ENCODE peak calls at places on chromosomes 5 and 9, in ten cellular contexts. H is prostate gland, E is HepG2, A is GM12878, G is stomach, D is suprapubic skin, K is sigmoid colon, X is K562, C is HL-60, Z is GM23338. T is an unnamed sample.

GRCh38 chr9:138102246-138103051 is 224.9 kb downstream of the CACNA1B start:
- DNase-seq in H (peak), E (no peak), A (no peak), G (peak), D (no peak), K (peak), X (no peak), C (no peak), Z (no peak), T (no peak)

GRCh38 chr9:130714586-130715110 is 21.1 kb downstream of the EXOSC2 start:
- DNase-seq in H (no peak), E (no peak), A (no peak), G (no peak), D (no peak), K (no peak), X (no peak), C (no peak), Z (no peak), T (no peak)

GRCh38 chr5:157130933-157131332 is 11.7 kb downstream of the MED7 start:
- DNase-seq in H (no peak), E (no peak), A (no peak), G (no peak), D (no peak), K (peak), X (no peak), C (no peak), Z (peak), T (no peak)

GRCh38 chr9:26165426-26165825 is 487.2 kb upstream of the TUSC1 start:
- DNase-seq in H (no peak), E (no peak), A (no peak), G (no peak), D (no peak), K (no peak), X (no peak), C (no peak), Z (no peak), T (no peak)

GRCh38 chr9:35426627-35427026 is 63.3 kb upstream of the RUSC2 start:
- DNase-seq in H (no peak), E (no peak), A (no peak), G (no peak), D (no peak), K (no peak), X (no peak), C (no peak), Z (no peak), T (no peak)

GRCh38 chr5:1788828-1789227 is 10.8 kb downstream of the MRPL36 start:
- DNase-seq in H (no peak), E (peak), A (no peak), G (no peak), D (peak), K (peak), X (no peak), C (no peak), Z (peak), T (no peak)

GRCh38 chr5:151800527-151800926 is 28.8 kb downstream of the G3BP1 start:
- DNase-seq in H (no peak), E (no peak), A (no peak), G (no peak), D (no peak), K (no peak), X (no peak), C (peak), Z (no peak), T (no peak)

GRCh38 chr9:99059074-99059894 is 45.6 kb upstream of the TGFBR1 start:
- DNase-seq in H (no peak), E (no peak), A (peak), G (no peak), D (no peak), K (no peak), X (peak), C (peak), Z (no peak), T (peak)

GRCh38 chr5:98585661-98586310 is 187.7 kb upstream of the RGMB start:
- DNase-seq in H (no peak), E (no peak), A (no peak), G (no peak), D (no peak), K (no peak), X (no peak), C (no peak), Z (no peak), T (no peak)

GRCh38 chr9:84283895-84284294 is 56.7 kb downstream of the SLC28A3 start:
- DNase-seq in H (no peak), E (no peak), A (no peak), G (no peak), D (no peak), K (no peak), X (no peak), C (no peak), Z (no peak), T (no peak)

GRCh38 chr5:168583742-168584482 is 4.7 kb upstream of the PANK3 start:
- DNase-seq in H (no peak), E (no peak), A (peak), G (no peak), D (no peak), K (no peak), X (no peak), C (no peak), Z (no peak), T (no peak)

GRCh38 chr9:130150779-130151381 is 21.3 kb upstream of the NCS1 start:
- DNase-seq in H (no peak), E (no peak), A (no peak), G (no peak), D (no peak), K (no peak), X (no peak), C (no peak), Z (no peak), T (no peak)

GRCh38 chr5:1051366-1051720 is 42.7 kb downstream of the NKD2 start:
- DNase-seq in H (no peak), E (no peak), A (no peak), G (no peak), D (no peak), K (no peak), X (no peak), C (no peak), Z (peak), T (no peak)

GRCh38 chr5:122192883-122193496 is 63.6 kb downstream of the ZNF474 start:
- DNase-seq in H (peak), E (peak), A (peak), G (no peak), D (no peak), K (no peak), X (peak), C (no peak), Z (peak), T (no peak)

GRCh38 chr5:181044662-181045305 is 4.7 kb downstream of the BTNL9 start:
- DNase-seq in H (no peak), E (no peak), A (no peak), G (no peak), D (peak), K (no peak), X (no peak), C (no peak), Z (no peak), T (no peak)

GRCh38 chr9:37947987-37948386 is 44.1 kb upstream of the SLC25A51 start:
- DNase-seq in H (no peak), E (no peak), A (no peak), G (no peak), D (no peak), K (no peak), X (no peak), C (no peak), Z (no peak), T (no peak)

GRCh38 chr5:98339141-98339848 is 434.2 kb upstream of the RGMB start:
- DNase-seq in H (no peak), E (no peak), A (no peak), G (no peak), D (no peak), K (peak), X (no peak), C (no peak), Z (no peak), T (no peak)

GRCh38 chr5:171157233-171157632 is 151.8 kb upstream of the TLX3 start:
- DNase-seq in H (no peak), E (no peak), A (no peak), G (no peak), D (no peak), K (no peak), X (no peak), C (no peak), Z (no peak), T (no peak)

GRCh38 chr9:94772654-94773303 is 46.3 kb downstream of the AOPEP start:
- DNase-seq in H (no peak), E (no peak), A (no peak), G (no peak), D (no peak), K (no peak), X (no peak), C (no peak), Z (no peak), T (no peak)

GRCh38 chr9:76257224-76257794 is 136.9 kb downstream of the RFK start:
- DNase-seq in H (no peak), E (no peak), A (no peak), G (no peak), D (no peak), K (peak), X (no peak), C (no peak), Z (no peak), T (no peak)

GRCh38 chr9:76255781-76256455 is 138.3 kb downstream of the RFK start:
- DNase-seq in H (peak), E (no peak), A (no peak), G (peak), D (peak), K (peak), X (no peak), C (peak), Z (no peak), T (peak)
- TF ChIP-seq POLR2AphosphoS5 in H (peak), E (no peak), A (no peak), G (peak), D (peak), K (peak), X (no peak), C (no peak), Z (no peak), T (peak)

DNA sequence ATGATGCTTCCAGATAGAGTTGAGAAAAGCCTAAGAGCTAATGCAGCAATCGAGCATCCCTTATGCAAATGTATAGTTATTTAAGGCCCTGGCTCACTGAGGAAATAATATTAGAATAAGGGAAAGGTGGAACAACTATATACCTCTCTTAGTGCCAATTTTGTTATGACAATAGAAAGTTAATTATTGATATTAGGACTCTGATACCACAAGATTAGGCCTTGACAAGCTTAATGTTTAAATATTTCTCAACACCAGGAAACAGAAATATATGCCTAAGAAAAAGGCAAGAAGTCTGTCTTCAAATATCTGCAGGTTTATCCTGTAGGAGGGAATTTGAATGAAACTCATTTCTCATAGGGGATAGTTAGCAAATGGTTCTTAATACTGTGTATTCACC is 370.9 kb downstream of the PRELID2 start:
- DNase-seq in H (no peak), E (no peak), A (no peak), G (no peak), D (no peak), K (no peak), X (no peak), C (no peak), Z (no peak), T (no peak)
- TF ChIP-seq POLR2AphosphoS5 in H (no peak), E (no peak), A (no peak), G (no peak), D (no peak), K (no peak), X (no peak), C (no peak), Z (no peak), T (no peak)

DNA sequence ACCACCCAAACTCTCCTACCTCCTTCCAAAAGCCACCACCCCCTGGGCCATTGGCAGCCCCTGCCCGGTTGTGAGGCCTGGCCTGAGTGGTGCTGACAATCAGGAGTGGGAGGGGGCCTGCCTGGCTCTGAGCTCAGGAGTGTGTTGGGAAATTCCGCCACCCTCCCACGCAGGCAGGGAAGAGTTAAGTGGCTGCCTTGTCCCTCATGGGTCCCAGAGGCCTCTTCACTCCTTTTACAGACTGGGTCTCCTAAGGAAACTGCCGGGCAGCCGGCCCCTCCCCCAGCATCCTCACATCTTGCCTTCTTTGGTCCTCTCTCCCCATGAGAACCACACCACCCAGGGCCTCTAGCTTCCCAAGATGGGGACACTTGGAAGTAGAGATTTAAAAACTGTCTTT is 47.3 kb downstream of the PPARGC1B start:
- DNase-seq in H (no peak), E (no peak), A (no peak), G (no peak), D (no peak), K (peak), X (no peak), C (no peak), Z (peak), T (no peak)
- TF ChIP-seq POLR2AphosphoS5 in H (no peak), E (no peak), A (no peak), G (no peak), D (no peak), K (peak), X (no peak), C (no peak), Z (no peak), T (no peak)

DNA sequence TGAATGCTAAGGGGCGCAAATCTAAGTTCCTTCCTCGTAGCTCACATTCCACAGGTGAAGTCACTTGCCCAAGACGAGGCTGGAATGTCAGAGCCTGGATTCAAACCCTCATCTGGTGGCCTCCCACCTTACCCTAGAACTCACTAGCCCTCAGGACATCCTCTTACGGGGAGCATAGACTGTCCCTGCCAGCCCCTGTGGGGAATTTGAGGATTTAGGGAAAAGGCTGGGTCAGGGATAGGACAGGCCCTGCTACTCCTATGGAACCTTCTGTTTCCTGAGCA is 45.0 kb downstream of the IRF1 start:
- DNase-seq in H (no peak), E (no peak), A (no peak), G (no peak), D (no peak), K (no peak), X (no peak), C (no peak), Z (no peak), T (no peak)
- TF ChIP-seq POLR2AphosphoS5 in H (no peak), E (no peak), A (no peak), G (no peak), D (no peak), K (no peak), X (no peak), C (no peak), Z (no peak), T (no peak)

GRCh38 chr9:73596321-73596720 is 444.7 kb downstream of the ANXA1 start:
- DNase-seq in H (no peak), E (no peak), A (no peak), G (no peak), D (no peak), K (no peak), X (no peak), C (no peak), Z (no peak), T (no peak)

GRCh38 chr9:73595036-73595545 is 443.4 kb downstream of the ANXA1 start:
- DNase-seq in H (no peak), E (no peak), A (no peak), G (no peak), D (no peak), K (no peak), X (no peak), C (no peak), Z (no peak), T (no peak)
- TF ChIP-seq POLR2AphosphoS5 in H (no peak), E (no peak), A (no peak), G (no peak), D (no peak), K (no peak), X (no peak), C (no peak), Z (no peak), T (no peak)

GRCh38 chr5:149406203-149406978 is 27.3 kb upstream of the IL17B start:
- DNase-seq in H (no peak), E (no peak), A (no peak), G (no peak), D (no peak), K (peak), X (peak), C (no peak), Z (peak), T (peak)
- TF ChIP-seq POLR2AphosphoS5 in H (peak), E (no peak), A (no peak), G (peak), D (no peak), K (peak), X (no peak), C (no peak), Z (no peak), T (peak)

DNA sequence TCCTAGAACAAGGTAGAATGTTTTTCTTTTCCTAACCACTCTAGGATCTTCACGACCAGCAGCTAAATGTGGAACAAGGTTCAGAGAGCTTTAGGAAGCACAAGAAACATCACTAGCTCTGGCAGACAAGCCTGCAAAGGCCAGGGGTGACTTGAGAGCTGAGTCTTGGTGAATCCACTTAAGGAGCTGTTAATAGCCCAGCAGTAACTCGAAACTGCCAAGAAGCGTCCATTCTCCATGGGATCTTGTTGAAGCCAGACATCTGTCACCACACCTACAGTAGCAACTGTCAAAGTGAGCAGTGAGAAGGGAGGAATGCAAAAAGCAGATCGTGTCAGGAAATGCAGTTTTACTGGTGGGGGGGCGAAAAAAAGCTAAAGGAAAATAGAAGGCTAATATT is 87.2 kb downstream of the ATPSCKMT start:
- DNase-seq in H (no peak), E (no peak), A (no peak), G (no peak), D (no peak), K (no peak), X (no peak), C (no peak), Z (no peak), T (no peak)
- TF ChIP-seq POLR2AphosphoS5 in H (no peak), E (no peak), A (no peak), G (no peak), D (no peak), K (no peak), X (no peak), C (no peak), Z (no peak), T (no peak)

DNA sequence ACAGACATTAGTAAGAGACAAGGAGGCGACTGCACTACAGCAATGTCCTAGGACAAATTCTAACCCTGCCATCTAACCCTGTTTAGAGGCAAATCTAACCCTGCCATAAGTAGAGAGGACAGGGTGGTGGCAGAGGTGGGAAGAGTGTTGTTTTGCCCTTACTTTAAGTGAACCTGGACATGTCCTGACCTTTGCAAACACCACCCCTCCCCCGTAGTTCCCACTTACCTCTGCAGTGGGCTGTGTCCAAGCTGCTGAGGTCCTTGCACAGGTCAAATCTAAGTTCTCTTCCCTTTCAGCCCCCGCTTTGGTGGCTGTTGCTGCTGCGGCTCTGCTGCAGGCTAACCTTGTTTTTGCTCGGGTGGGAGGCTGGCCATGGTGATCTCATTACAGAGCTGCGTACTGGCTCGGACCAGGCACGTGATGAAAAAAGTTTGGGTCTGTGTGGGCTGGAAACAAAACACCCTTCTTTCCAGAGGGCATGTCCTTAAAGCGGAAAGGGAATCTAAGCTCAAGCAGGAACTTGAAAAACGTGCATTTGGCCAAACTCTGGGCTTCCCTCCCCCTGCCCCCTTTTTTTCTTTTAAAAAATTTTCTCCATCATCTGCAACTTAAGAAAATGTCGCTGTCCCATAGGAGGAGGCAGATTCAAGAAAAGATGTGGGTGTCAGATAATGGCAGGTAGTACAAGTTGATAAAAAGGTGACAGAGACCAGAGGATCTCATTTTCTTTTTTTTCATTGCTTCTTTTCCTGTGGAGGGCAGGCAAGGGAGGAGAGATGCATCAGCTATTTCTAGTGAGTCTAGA is at the start of gene FAXDC2:
- DNase-seq in H (peak), E (peak), A (no peak), G (peak), D (peak), K (peak), X (peak), C (peak), Z (peak), T (peak)
- TF ChIP-seq POLR2AphosphoS5 in H (peak), E (peak), A (no peak), G (peak), D (peak), K (peak), X (no peak), C (no peak), Z (peak), T (peak)

T was measured in transverse colon.